ENCODE peak calls at places on chromosomes 5 and 9, in eight cellular contexts. W is breast epithelium; T is CD8-positive, alpha-beta T cell; M is Peyer's patch; Z is progenitor cell of endocrine pancreas; U is heart left ventricle; B is fibroblast of mammary gland; Q is A549. S is an unnamed sample.

GRCh38 chr5:140565780-140566095 is 1.1 kb downstream of the SLC35A4 start:
- DNase-seq in W (no peak), T (no peak), M (no peak), Z (no peak), U (no peak), B (peak; percentile 34), Q (no peak), S (no peak)

GRCh38 chr5:159451197-159452052 is 121.1 kb upstream of the IL12B start:
- DNase-seq in W (no peak), T (no peak), M (no peak), Z (no peak), U (peak; percentile 66), B (peak; percentile 97), Q (peak; percentile 73), S (no peak)

GRCh38 chr5:80125962-80126480 is 90.9 kb downstream of the THBS4 start:
- DNase-seq in W (no peak), T (peak; percentile 24), M (no peak), Z (no peak), U (no peak), B (peak; percentile 92), Q (no peak), S (no peak)

GRCh38 chr5:151721087-151721646 is 34.5 kb upstream of the SPARC start:
- DNase-seq in W (no peak), T (no peak), M (no peak), Z (no peak), U (no peak), B (no peak), Q (no peak), S (no peak)

GRCh38 chr5:178304016-178304415 is 71.4 kb upstream of the PHYKPL start:
- DNase-seq in W (peak; percentile 7), T (no peak), M (no peak), Z (no peak), U (no peak), B (no peak), Q (no peak), S (no peak)

GRCh38 chr5:56375011-56375410 is 141.9 kb upstream of the ANKRD55 start:
- DNase-seq in W (no peak), T (no peak), M (no peak), Z (no peak), U (no peak), B (no peak), Q (no peak), S (no peak)

GRCh38 chr9:81534138-81534865 is 155.0 kb downstream of the TLE1 start:
- DNase-seq in W (no peak), T (no peak), M (no peak), Z (no peak), U (no peak), B (peak; percentile 31), Q (no peak), S (no peak)

GRCh38 chr9:77569335-77569734 is 78.8 kb downstream of the GNA14 start:
- DNase-seq in W (no peak), T (no peak), M (no peak), Z (no peak), U (no peak), B (no peak), Q (no peak), S (no peak)

GRCh38 chr9:115855458-115856133 is 298.0 kb upstream of the PAPPA start:
- DNase-seq in W (no peak), T (no peak), M (no peak), Z (no peak), U (no peak), B (no peak), Q (no peak), S (no peak)

GRCh38 chr9:450561-450960 is 235.9 kb downstream of the DOCK8 start:
- DNase-seq in W (no peak), T (no peak), M (no peak), Z (no peak), U (no peak), B (no peak), Q (no peak), S (no peak)

GRCh38 chr9:71647094-71647591 is 121.2 kb downstream of the CEMIP2 start:
- DNase-seq in W (no peak), T (no peak), M (peak; percentile 85), Z (no peak), U (peak; percentile 87), B (peak; percentile 81), Q (no peak), S (no peak)

GRCh38 chr5:143315929-143316328 is 87.6 kb downstream of the NR3C1 start:
- DNase-seq in W (no peak), T (no peak), M (no peak), Z (no peak), U (no peak), B (peak; percentile 48), Q (no peak), S (no peak)

GRCh38 chr5:108567429-108567828 is 180.3 kb upstream of the FER start:
- DNase-seq in W (no peak), T (no peak), M (no peak), Z (no peak), U (no peak), B (no peak), Q (no peak), S (no peak)

GRCh38 chr9:93862877-93863545 is 92.1 kb downstream of the BARX1 start:
- DNase-seq in W (no peak), T (no peak), M (no peak), Z (no peak), U (no peak), B (no peak), Q (no peak), S (no peak)

GRCh38 chr9:93857528-93857927 is 97.6 kb downstream of the BARX1 start:
- DNase-seq in W (no peak), T (no peak), M (no peak), Z (no peak), U (no peak), B (no peak), Q (no peak), S (no peak)

GRCh38 chr9:93861736-93862358 is 93.3 kb downstream of the BARX1 start:
- DNase-seq in W (no peak), T (no peak), M (no peak), Z (no peak), U (no peak), B (no peak), Q (no peak), S (no peak)

GRCh38 chr9:93860694-93861658 is 94.2 kb downstream of the BARX1 start:
- DNase-seq in W (no peak), T (no peak), M (no peak), Z (no peak), U (no peak), B (no peak), Q (no peak), S (no peak)

DNA sequence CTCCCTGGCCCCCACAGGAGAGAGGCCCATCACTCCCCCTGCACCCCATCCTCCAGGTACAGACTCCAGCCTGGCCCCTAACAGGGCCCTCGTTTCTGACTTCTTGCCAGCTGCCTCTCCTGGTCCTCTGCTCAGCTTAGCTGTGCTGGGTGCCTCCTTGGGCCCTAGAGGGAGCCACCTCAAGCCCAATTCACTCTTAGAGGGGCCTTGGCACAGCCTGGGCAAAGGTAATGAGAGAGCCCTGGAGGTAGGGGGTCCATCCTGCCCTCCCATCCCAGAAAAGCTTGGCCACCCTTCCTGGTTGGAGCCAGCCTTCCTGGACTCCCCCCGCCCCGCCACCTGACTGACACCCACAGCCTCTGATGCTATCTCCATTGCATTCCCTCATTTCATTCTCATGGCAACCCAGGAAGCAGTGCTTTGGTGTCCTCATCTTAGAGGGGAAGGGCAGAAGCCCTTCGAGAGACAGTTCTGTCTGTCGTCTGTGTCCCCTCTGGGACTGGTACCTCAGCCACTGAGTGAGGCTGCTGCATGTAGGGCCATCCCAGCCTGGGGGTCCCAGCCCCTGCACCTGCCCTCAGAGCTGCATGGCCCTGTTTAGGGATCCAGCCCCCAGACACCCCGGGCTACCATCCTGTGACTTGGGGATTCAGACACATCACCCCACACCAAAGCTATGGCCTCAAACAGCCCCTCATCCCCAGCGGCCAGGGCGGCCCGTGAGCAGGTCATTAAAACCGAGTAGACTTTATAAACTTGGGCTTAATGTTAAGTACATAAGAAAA is 95.5 kb downstream of the BARX1 start:
- DNase-seq in W (no peak), T (no peak), M (no peak), Z (no peak), U (no peak), B (no peak), Q (no peak), S (no peak)
- TF ChIP-seq CTCF in W (no peak), T (no peak), M (no peak), Z (no peak), U (no peak), B (no peak), Q (no peak), S (no peak)

DNA sequence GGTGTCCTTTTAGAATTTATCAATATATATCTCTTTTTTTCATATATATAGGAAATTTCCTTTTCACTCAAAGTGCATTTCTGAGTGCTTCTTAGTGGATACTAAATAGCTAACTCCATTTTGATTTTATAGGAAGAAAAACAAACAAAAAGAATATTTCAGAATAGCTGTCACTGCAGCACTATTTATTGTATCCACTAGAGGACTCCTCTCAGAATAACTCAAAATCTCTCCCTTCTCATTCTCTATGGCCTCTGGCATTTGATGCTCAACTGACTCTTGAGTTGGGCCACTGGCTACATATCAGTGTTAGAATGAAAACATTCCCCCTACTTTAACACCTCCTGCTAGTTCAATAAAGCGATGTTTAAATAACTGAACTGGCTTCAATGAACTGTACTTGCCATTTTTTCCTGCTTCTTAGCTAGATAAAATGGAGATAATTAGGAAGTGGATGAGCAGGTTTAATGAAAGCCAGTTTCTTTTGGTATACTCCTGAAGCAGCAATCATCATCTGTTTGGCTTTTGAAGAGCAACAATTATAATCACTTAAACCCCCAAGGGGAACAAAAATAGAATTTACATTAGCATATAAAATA is 16.6 kb upstream of the ELAVL2 start:
- DNase-seq in W (no peak), T (no peak), M (no peak), Z (no peak), U (no peak), B (no peak), Q (no peak), S (no peak)
- TF ChIP-seq CTCF in W (no peak), T (no peak), M (no peak), Z (peak; percentile 31), U (no peak), B (no peak), Q (no peak), S (no peak)

GRCh38 chr5:50359187-50359586 is 81.9 kb downstream of the EMB start:
- DNase-seq in W (no peak), T (no peak), M (no peak), Z (no peak), U (no peak), B (no peak), Q (no peak), S (no peak)
- TF ChIP-seq CTCF in W (no peak), T (no peak), M (no peak), Z (no peak), U (no peak), B (no peak), Q (no peak), S (no peak)

GRCh38 chr9:95264954-95265615 is 52.4 kb downstream of the FANCC start:
- DNase-seq in W (no peak), T (no peak), M (no peak), Z (no peak), U (no peak), B (peak; percentile 56), Q (no peak), S (no peak)

GRCh38 chr9:95265960-95266359 is 51.5 kb downstream of the FANCC start:
- DNase-seq in W (no peak), T (no peak), M (no peak), Z (no peak), U (no peak), B (no peak), Q (no peak), S (no peak)

GRCh38 chr9:95270790-95271189 is 46.7 kb downstream of the FANCC start:
- DNase-seq in W (no peak), T (no peak), M (no peak), Z (no peak), U (no peak), B (no peak), Q (no peak), S (no peak)

GRCh38 chr9:95266649-95267048 is 50.9 kb downstream of the FANCC start:
- DNase-seq in W (no peak), T (no peak), M (no peak), Z (no peak), U (no peak), B (no peak), Q (no peak), S (no peak)

GRCh38 chr9:95268681-95269080 is 48.8 kb downstream of the FANCC start:
- DNase-seq in W (no peak), T (no peak), M (no peak), Z (no peak), U (no peak), B (peak; percentile 22), Q (peak; percentile 21), S (no peak)
- TF ChIP-seq CTCF in W (no peak), T (no peak), M (peak; percentile 46), Z (peak; percentile 42), U (peak; percentile 50), B (peak; percentile 24), Q (peak; percentile 51), S (no peak)

S was measured in mesothelial cell of epicardium.